ENCODE peak calls at places on chromosomes 1 and 21, in six cellular contexts. E is HFF-Myc, K is A673, F is left lung, O is mesothelial cell of epicardium, J is B cell. A is an unnamed sample.

GRCh38 chr1:118300808-118301207 is 115.8 kb upstream of the SPAG17 start:
- DNase-seq in E (no peak), K (no peak), F (no peak), O (no peak), J (no peak), A (no peak)

GRCh38 chr1:36436820-36437219 is 13.4 kb downstream of the OSCP1 start:
- DNase-seq in E (no peak), K (no peak), F (no peak), O (no peak), J (no peak), A (no peak)

GRCh38 chr1:234845097-234845660 is 235.2 kb upstream of the IRF2BP2 start:
- DNase-seq in E (no peak), K (no peak), F (no peak), O (no peak), J (no peak), A (no peak)

GRCh38 chr1:206846475-206846874 is 18.9 kb upstream of the IL20 start:
- DNase-seq in E (no peak), K (no peak), F (peak; percentile 70), O (no peak), J (no peak), A (no peak)

GRCh38 chr1:32774950-32775634 is 42.1 kb downstream of the YARS1 start:
- DNase-seq in E (peak; percentile 59), K (peak; percentile 38), F (no peak), O (no peak), J (no peak), A (no peak)

GRCh38 chr1:224872832-224873644 is 56.4 kb upstream of the DNAH14 start:
- DNase-seq in E (no peak), K (no peak), F (no peak), O (no peak), J (no peak), A (no peak)

GRCh38 chr1:111227875-111228747 is 598 bp downstream of the CHI3L2 start:
- DNase-seq in E (no peak), K (no peak), F (no peak), O (no peak), J (no peak), A (no peak)

GRCh38 chr1:96145486-96145885 is 576.1 kb upstream of the PTBP2 start:
- DNase-seq in E (no peak), K (no peak), F (no peak), O (no peak), J (no peak), A (no peak)

GRCh38 chr1:202155478-202156021 is 4.9 kb downstream of the PTPN7 start:
- DNase-seq in E (no peak), K (peak; percentile 35), F (peak; percentile 83), O (no peak), J (no peak), A (no peak)

GRCh38 chr1:209875510-209875909 is 47.7 kb downstream of the UTP25 start:
- DNase-seq in E (no peak), K (peak; percentile 82), F (no peak), O (no peak), J (no peak), A (no peak)
- TF ChIP-seq CTCF in E (peak; percentile 46), K (peak; percentile 62), F (no peak), O (no peak), J (no peak), A (no peak)

DNA sequence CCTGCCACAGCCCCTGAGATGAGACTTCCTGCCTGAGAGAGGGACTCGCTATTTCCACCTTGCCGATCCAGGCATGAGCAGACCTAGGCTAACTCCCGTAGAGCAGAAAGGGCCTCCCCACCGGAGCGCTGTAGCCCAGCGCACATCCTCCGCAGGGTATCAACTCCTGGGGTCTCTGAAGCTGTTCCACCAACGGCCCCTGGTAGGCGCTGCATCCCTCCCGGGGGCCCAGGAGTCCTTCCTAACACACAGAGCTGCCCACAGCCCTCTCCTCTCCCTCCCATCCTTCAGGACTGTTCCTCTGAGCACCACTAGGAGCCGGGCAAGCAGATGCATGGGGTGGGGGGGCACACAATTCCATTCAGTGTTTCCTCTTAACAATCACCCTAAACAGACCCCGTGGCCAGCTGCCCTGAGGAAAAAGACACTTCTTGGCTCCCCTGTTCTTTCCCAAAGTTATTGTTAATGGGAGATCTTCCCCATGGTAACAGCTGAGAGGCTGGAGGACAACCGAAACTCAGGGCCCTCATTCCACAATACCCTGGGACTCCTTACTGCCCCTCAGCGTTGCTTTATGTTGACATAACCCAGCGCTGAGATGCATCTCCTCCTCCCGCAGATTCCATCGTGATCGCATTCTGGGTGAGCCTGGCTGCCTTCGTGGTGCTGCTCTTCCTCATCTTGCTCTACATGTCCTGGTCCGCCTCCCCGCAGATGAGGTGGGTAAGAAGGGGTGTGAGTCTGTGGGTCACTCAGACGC is 7.5 kb downstream of the MRAP start:
- DNase-seq in E (no peak), K (no peak), F (no peak), O (no peak), J (no peak), A (no peak)
- TF ChIP-seq CTCF in E (peak; percentile 40), K (peak; percentile 20), F (no peak), O (no peak), J (no peak), A (no peak)

DNA sequence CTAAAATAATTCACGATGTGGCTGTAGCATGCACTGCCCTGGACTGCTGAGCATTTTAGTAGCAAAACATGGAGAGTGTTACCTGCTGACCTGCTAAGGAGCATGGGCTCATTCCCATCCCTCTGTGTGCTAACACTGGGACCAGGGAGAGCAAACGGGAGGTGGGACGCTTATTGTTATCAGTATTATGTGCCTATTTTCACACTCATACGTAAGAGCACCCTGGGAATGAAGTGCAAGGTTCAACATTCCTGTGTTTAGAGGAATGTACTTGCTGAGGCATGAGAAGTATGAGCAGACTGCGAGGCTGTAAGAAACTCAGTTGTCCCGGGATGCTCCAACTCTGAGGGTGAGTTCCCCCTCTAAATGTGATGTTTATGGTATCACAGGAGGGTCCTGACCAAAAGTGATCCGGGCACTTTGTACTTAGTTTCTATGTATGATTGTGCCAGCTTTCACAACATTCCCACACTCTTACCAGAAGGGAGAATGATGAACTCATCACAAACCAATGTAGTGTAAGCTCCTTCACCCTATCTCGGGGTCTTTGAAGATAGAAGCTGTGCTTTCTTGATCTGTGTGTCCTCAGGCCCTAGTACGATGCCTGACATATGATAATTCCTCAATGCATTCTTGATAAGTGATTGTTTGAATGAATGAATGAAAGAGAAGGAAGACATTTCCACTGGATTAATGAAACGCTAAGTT is 164.8 kb downstream of the KCNJ6 start:
- DNase-seq in E (no peak), K (no peak), F (no peak), O (no peak), J (no peak), A (no peak)
- TF ChIP-seq CTCF in E (no peak), K (no peak), F (no peak), O (no peak), J (no peak), A (no peak)

GRCh38 chr1:1402081-1402900 is 3.2 kb upstream of the CCNL2 start:
- DNase-seq in E (peak; percentile 41), K (peak; percentile 76), F (no peak), O (no peak), J (no peak), A (no peak)
- TF ChIP-seq CTCF in E (peak; percentile 78), K (peak; percentile 75), F (peak; percentile 42), O (peak; percentile 39), J (peak; percentile 38), A (peak; percentile 19)

GRCh38 chr1:193104906-193105820 is at the start of gene GLRX2:
- DNase-seq in E (peak; percentile 33), K (peak; percentile 89), F (peak; percentile 90), O (peak; percentile 61), J (peak; percentile 64), A (peak; percentile 56)
- TF ChIP-seq CTCF in E (no peak), K (no peak), F (peak; percentile 22), O (no peak), J (no peak), A (no peak)

DNA sequence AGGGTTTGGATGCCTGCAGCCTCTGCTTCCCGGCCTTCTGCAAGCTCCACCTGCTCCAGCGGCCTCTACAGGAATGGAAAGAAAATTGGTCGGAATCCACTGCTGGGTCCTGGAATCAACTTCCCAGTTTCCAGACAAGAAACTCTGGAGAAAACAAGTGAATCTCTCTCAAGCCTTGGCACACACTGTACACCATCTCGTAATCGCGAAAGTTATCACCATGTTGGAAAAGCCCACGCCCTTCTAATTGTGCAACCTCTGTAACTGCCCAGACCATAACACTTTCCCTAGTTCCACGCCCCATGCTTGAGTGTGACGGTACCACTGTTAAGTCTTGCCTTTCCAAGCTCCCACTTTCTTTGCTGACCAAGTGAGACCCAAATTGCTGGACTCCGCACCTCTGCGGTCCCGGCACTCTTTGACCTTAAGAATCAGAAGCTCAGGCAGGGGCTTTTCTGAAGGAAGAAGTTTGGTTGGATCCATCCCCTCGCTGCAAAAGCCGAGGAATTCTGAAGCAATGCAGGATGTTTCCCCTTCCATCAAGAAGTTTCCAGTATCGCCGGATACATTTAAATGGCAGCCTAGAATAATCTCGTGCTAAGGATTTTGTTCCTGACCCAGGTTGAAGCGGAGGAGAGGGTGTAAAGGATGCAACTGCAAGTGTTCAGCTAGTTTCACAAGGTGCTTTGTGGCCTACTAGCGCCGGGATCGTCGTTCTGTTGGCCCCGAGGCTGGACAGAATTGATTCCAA is 6.2 kb downstream of the NR5A2 start:
- DNase-seq in E (no peak), K (no peak), F (no peak), O (no peak), J (no peak), A (no peak)
- TF ChIP-seq CTCF in E (no peak), K (no peak), F (no peak), O (no peak), J (no peak), A (no peak)

GRCh38 chr1:156627313-156627880 is 8.2 kb downstream of the HAPLN2 start:
- DNase-seq in E (no peak), K (peak; percentile 56), F (no peak), O (no peak), J (peak; percentile 47), A (no peak)
- TF ChIP-seq CTCF in E (peak; percentile 88), K (peak; percentile 73), F (peak; percentile 61), O (peak; percentile 70), J (peak; percentile 71), A (peak; percentile 30)

GRCh38 chr1:26864610-26865480 is 1.9 kb downstream of the SFN start:
- DNase-seq in E (peak; percentile 84), K (peak; percentile 99), F (peak; percentile 96), O (peak; percentile 91), J (peak; percentile 95), A (peak; percentile 96)
- TF ChIP-seq CTCF in E (no peak), K (peak; percentile 22), F (no peak), O (no peak), J (no peak), A (no peak)

DNA sequence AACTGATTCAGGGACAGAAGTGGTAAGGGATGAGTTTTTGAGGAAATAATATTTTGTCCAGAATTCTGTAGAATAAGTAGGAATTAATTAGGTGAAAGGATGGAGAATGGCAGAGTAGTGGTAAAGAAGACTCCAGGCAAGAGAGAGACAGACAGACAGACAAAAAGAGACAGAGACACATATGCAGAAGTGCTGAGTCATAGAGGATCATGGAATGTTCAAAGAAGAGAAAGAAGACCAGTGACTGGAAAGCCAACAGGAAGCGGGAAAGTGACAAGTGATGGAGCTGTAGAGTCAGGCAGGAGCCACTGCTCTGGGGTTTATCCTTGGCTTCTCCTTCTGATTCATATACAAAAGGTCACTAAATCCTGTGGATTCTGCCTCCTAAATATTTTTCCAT is 85.9 kb downstream of the UROD start:
- DNase-seq in E (no peak), K (peak; percentile 6), F (no peak), O (no peak), J (no peak), A (no peak)
- TF ChIP-seq CTCF in E (no peak), K (no peak), F (no peak), O (no peak), J (no peak), A (no peak)

A was measured in natural killer cell.